ENCODE peak calls at places on chromosomes 3 and 15, in seven cellular contexts. W is spleen; D is CD4-positive, CD25-positive, alpha-beta regulatory T cell; S is transverse colon; G is testis; U is mucosa of descending colon; I is neuronal stem cell. Z is an unnamed sample. For H3K4me1, the result is how much of the 10 kb centered on the place peaks cover.

GRCh38 chr3:192831111-192831644 is 86.5 kb downstream of the MB21D2 start:
- DNase-seq in G (no peak), I (no peak), W (no peak), S (no peak), D (no peak), U (no peak), Z (peak)

GRCh38 chr15:42696626-42697025 is 40.3 kb downstream of the CDAN1 start:
- DNase-seq in W (no peak), I (no peak), G (no peak), S (no peak), U (no peak), D (no peak), Z (no peak)

GRCh38 chr3:177468331-177468730 is 271.0 kb upstream of the TBL1XR1 start:
- DNase-seq in G (no peak), I (no peak), D (no peak), S (no peak), U (no peak), W (no peak), Z (peak)

GRCh38 chr3:127547761-127548605 is 42.5 kb downstream of the TPRA1 start:
- DNase-seq in I (peak), U (peak), S (peak), W (peak), G (peak), D (peak), Z (peak)

GRCh38 chr15:78810377-78811123 is 714 bp downstream of the ADAMTS7 start:
- DNase-seq in I (peak), G (peak), S (peak), W (peak), U (no peak), D (no peak), Z (peak)

GRCh38 chr15:99708563-99708962 is 24.7 kb downstream of the LYSMD4 start:
- DNase-seq in S (peak), G (peak), I (no peak), D (no peak), W (no peak), U (peak), Z (peak)

GRCh38 chr15:78000089-78000926 is 77.2 kb downstream of the TBC1D2B start:
- DNase-seq in D (peak), I (peak), U (peak), G (peak), W (peak), S (peak), Z (peak)

GRCh38 chr3:53629396-53629711 is 134.9 kb downstream of the CACNA1D start:
- DNase-seq in I (no peak), W (no peak), S (no peak), D (no peak), G (no peak), U (no peak), Z (no peak)

GRCh38 chr3:146166450-146167222 is 5.7 kb upstream of the PLOD2 start:
- DNase-seq in G (no peak), I (no peak), D (no peak), U (no peak), W (no peak), S (no peak), Z (peak)

GRCh38 chr3:45225465-45226205 is 452 bp downstream of the TMEM158 start:
- DNase-seq in I (peak), D (peak), G (peak), S (no peak), W (peak), U (no peak), Z (no peak)

GRCh38 chr15:33234019-33234418 is 39.5 kb upstream of the FMN1 start:
- DNase-seq in I (peak), W (no peak), G (no peak), D (peak), S (no peak), U (no peak), Z (peak)

GRCh38 chr3:107985496-107985895 is 105.3 kb downstream of the CD47 start:
- DNase-seq in D (peak), G (no peak), U (no peak), I (no peak), S (no peak), W (no peak), Z (no peak)

GRCh38 chr15:88028024-88028423 is 228.5 kb downstream of the NTRK3 start:
- DNase-seq in D (no peak), G (no peak), W (no peak), U (no peak), S (no peak), I (no peak), Z (no peak)

GRCh38 chr15:77012868-77013267 is 17.9 kb downstream of the PSTPIP1 start:
- DNase-seq in S (peak), G (no peak), W (no peak), I (no peak), U (peak), D (peak), Z (no peak)

GRCh38 chr15:64334530-64334929 is 21.4 kb downstream of the CSNK1G1 start:
- DNase-seq in W (no peak), G (no peak), D (peak), S (peak), U (peak), I (no peak), Z (no peak)

GRCh38 chr15:84387086-84387485 is 151.5 kb downstream of the GOLGA6L4 start:
- DNase-seq in I (no peak), D (no peak), U (no peak), G (peak), W (peak), S (no peak), Z (no peak)

GRCh38 chr3:187903697-187904096 is 158.4 kb upstream of the BCL6 start:
- DNase-seq in U (no peak), W (no peak), S (no peak), D (no peak), I (no peak), G (no peak), Z (no peak)

GRCh38 chr3:29286841-29287240 is 6.0 kb downstream of the RBMS3 start:
- DNase-seq in S (no peak), W (no peak), I (no peak), G (no peak), D (no peak), U (no peak), Z (peak)

GRCh38 chr15:51044037-51044712 is 50.5 kb downstream of the TNFAIP8L3 start:
- DNase-seq in U (no peak), I (no peak), D (no peak), S (no peak), G (no peak), W (no peak), Z (no peak)

GRCh38 chr3:72044231-72044935 is 259.4 kb upstream of the PROK2 start:
- DNase-seq in S (no peak), D (no peak), W (no peak), I (no peak), G (no peak), U (no peak), Z (no peak)

DNA sequence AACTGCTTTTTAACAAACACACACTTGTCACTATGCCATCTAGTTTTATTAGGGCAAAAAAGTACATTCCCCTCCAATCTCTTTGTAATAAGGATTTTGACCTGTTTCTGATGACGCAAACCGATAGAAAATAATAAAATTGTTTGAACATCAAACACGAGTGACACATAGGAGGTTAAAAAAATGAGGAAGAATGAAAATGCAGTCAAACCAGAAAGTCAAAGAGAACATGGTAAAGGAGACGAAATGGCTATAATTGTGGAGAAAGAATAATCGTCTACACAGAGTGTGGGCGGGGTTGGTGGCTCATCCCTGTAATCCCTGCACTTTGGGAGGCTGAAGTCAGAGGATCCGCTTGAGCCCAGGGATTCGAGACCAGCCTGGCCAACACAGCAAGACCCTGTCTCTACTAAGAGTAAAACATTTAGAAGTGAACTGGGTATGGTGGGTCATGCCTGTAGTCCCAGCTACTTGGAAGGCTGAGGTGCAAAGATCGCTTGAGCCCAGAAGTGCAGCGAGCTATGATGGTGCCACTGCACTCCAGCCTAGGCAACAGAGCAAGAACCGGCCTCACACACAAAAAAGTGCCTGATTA is 83.2 kb downstream of the MEIS2 start:
- DNase-seq in S (no peak), G (no peak), D (no peak), I (no peak), W (no peak), U (no peak), Z (no peak)
- H3K4me1 ChIP-seq in S (under half), G (under half), D (under half), I (under half), W (under half), U (under half), Z (under half)

DNA sequence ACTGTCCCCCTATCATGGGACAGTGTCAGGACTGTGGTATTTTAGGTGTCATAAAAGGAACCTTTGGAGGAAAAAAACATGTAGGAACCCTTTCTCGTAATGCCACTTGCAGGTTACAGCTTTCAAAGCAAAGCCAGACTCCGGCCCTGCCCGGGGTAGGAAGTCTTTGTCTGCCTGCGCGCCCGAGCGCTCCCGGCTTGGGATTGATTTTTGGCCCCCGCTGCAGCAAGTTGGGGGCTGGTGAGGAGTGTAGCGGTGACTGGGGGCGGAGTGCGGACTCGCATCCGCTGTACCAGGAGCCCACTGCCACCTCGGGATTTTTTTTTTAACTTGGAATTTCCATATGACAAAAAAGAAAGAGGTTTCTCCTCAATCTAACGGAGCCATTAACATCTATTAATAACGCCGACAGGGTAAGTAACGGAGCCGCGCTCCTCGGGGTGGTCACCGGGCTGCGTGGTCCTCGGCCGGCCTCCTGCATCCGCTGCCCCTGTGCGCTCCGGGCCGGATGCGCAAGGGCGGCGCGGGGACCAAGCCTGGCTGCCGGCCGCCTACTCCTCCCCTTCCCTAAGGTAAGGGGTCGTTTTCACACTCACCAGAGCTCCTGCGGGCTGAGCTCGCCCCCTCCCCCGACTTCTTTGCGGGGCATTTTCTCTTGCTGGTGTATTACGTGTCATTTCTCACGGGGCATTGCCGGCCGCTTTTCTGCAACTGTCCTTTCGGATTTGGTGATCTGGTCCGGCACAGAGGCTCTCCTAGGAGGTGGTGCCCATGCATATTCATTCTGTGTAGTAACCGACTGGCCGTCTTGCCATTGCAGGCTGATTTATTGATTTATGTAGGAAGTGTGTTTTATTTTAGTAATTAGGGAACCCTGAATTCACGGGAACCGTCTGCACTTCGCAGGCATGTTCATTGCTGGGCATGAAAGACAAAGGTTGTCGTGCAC is 219.8 kb upstream of the TOPAZ1 start:
- DNase-seq in S (no peak), W (no peak), U (no peak), D (no peak), I (no peak), G (no peak), Z (no peak)
- H3K4me3 ChIP-seq in S (no peak), W (peak), U (no peak), D (no peak), I (no peak), G (peak), Z (peak)

DNA sequence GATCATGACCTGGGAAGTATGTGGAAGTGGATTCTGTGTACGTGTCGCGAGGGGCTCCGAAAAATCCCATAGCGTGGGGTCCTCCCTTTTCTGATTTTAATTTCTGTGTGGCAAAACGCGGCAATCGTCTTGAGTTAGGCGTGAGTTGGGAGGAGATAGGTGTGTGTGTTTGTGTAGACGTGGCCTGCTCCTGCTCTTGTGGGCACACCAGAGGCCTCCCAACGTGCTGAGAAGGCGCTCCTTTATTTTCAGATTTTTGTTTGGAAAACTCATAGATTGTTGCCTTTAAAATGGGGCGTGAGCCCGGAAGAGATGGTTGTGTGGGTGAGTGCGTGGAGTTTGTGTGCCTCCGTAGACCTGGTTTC is 1.3 kb downstream of the TRIM71 start:
- DNase-seq in I (no peak), W (no peak), D (no peak), U (no peak), S (no peak), G (no peak), Z (no peak)
- H3K4me1 ChIP-seq in I (under half), W (under half), D (under half), U (under half), S (under half), G (under half), Z (under half)

DNA sequence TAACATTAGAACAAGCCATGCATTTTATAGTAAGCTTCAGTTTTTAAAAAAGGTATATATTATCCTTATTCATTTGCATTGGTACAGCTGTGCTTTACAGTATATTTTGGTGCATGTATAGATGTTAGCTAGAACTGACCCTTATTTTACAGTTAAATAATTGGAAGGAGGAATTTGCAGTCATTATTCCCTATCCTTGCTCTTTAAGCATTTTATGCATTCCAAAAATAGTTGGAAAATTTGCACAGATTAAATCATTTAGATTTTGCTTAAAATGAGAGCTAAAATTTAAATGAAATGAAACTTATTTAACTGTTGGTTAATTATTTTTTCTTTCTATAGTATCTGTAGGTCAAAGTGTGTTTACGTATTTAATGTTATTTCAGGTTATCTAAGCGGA is 667.1 kb downstream of the NAALADL2 start:
- DNase-seq in I (no peak), U (no peak), W (no peak), S (no peak), D (no peak), G (no peak), Z (peak)
- H3K4me3 ChIP-seq in I (no peak), U (no peak), W (peak), S (peak), D (no peak), G (peak), Z (peak)

DNA sequence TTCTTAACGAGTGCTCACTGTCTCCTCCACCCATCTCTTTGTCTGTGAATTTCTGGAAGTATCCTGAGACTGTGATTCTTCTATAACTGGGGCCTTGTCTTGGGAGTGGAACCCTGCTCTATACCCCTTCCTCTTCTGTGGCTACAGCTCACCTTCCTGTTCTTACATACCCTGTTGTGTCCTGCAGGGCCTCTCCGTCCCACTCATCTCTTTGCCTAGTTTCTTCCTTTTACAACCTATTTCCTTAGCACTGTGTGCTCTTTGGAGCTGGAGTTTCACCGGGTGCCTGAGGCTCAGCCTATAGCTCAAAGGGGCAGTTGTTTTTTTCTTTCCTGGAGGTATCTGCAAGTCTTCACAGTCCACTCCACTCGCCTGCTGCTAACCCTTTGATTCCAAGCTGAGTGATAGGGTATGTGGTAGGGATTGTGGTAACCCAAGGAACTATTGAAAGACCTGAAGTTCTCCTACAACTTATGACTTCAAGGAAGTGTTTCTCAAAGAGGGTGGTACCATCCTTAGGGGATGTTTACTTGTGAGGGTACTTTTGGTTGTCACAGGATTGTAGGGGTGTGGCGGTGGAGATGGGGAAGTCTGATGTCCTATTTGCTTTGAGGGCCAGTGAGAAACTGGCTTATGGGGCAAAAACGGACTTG is 66.6 kb upstream of the ARL8B start:
- DNase-seq in I (no peak), S (no peak), U (no peak), D (no peak), G (no peak), W (no peak), Z (no peak)
- H3K4me1 ChIP-seq in I (under half), S (under half), U (under half), D (under half), G (under half), W (under half), Z (under half)

GRCh38 chr15:100880139-100880896 is 687 bp downstream of the ALDH1A3 start:
- DNase-seq in G (no peak), U (no peak), D (no peak), I (no peak), W (no peak), S (no peak), Z (peak)

GRCh38 chr15:100880897-100881242 is 1.2 kb downstream of the ALDH1A3 start:
- DNase-seq in S (no peak), W (no peak), D (no peak), G (no peak), U (no peak), I (no peak), Z (no peak)

GRCh38 chr15:100878601-100879000 is 1.0 kb upstream of the ALDH1A3 start:
- DNase-seq in G (no peak), D (no peak), S (no peak), W (no peak), U (no peak), I (peak), Z (no peak)

GRCh38 chr15:100879046-100879445 is 585 bp upstream of the ALDH1A3 start:
- DNase-seq in D (no peak), S (no peak), I (no peak), G (no peak), U (no peak), W (no peak), Z (no peak)

DNA sequence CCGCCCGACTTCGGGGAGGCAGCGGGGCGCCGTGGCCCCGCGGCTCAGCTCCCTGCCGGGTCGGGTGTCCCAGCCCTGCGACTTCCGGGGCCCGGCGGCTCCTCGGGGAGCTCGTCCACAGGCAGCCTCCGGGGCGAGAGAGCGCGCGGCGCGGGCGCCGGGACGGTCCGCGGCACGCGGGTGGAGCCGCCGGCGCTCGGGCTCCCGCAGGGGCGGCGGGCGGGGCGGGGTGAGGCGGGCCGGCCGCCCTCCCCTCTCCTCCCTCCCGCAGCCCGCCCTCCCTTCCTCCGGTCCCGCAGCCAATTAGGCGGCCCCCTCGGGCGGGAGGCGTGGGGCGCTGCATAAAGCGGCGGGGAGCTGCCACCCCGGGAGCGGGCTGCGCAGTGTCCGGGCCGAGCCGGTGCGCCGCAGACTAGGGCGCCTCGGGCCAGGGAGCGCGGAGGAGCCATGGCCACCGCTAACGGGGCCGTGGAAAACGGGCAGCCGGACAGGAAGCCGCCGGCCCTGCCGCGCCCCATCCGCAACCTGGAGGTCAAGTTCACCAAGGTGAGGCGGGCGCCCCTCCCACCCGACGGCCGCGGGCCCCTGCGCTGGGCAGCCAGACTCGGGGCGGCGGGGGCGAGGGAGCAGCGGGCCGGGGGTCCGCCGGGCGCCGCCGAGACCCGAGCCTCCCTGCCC is at the start of gene ALDH1A3:
- DNase-seq in D (peak), I (no peak), G (peak), U (no peak), W (no peak), S (peak), Z (no peak)
- H3K4me3 ChIP-seq in D (no peak), I (peak), G (peak), U (no peak), W (peak), S (peak), Z (peak)

DNA sequence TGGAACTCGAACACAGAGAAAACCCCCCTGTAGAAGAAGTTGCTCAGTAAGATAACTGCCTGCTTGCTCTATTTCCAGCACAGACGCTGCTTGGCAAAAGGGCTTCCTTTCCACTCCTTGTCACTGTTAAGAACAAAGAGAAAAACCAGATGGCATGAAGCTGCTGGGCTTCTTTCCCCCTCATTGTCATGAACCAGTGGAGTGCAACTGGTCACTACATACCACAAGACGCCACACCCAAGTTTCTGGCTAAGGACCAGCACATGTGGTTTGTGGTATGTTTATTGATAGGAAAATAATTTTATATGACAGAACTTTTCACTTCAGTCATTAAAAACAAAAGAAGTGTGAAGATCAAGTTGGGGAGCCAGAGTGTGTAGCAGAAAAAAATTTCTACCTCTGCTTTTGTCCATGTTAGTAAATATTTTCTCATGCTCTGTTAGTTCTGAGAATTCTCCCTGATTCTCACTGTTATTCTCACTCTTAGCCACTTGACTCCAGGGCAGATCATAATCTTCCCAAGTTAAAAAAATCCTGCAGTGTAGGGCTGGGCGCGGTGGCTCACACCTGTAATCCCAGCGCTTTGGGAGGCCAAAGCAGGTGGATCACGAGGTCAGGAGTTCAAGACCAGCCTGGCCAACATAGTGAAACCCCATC is 37.9 kb downstream of the CLK3 start:
- DNase-seq in I (no peak), S (peak), D (no peak), W (no peak), U (no peak), G (no peak), Z (peak)
- H3K4me1 ChIP-seq in I (under half), S (under half), D (under half), W (under half), U (under half), G (under half), Z (under half)

Z was measured in fibroblast of lung.